ENCODE peak calls at places on chromosome 9, in six cellular contexts. One of them, this sample, is unnamed.

GRCh38 chr9:19162956-19163355 is 35.7 kb upstream of the PLIN2 start:
- DNase-seq in K562: no peak
- DNase-seq in H1: no peak
- DNase-seq in GM12891: no peak
- DNase-seq in HepG2: no peak
- DNase-seq in GM12878: no peak
- DNase-seq in this sample: no peak

GRCh38 chr9:99187311-99187710 is 34.4 kb downstream of the ALG2 start:
- DNase-seq in K562: no peak
- DNase-seq in H1: no peak
- DNase-seq in GM12891: no peak
- DNase-seq in HepG2: no peak
- DNase-seq in GM12878: no peak
- DNase-seq in this sample: no peak

GRCh38 chr9:129573977-129574376 is 46.9 kb downstream of the C9orf50 start:
- DNase-seq in K562: no peak
- DNase-seq in H1: no peak
- DNase-seq in GM12891: no peak
- DNase-seq in HepG2: no peak
- DNase-seq in GM12878: no peak
- DNase-seq in this sample: no peak

GRCh38 chr9:37292896-37293295 is 129.6 kb upstream of the GRHPR start:
- DNase-seq in K562: no peak
- DNase-seq in H1: no peak
- DNase-seq in GM12891: no peak
- DNase-seq in HepG2: no peak
- DNase-seq in GM12878: no peak
- DNase-seq in this sample: no peak

GRCh38 chr9:92707530-92707929 is 37.6 kb upstream of the IPPK start:
- DNase-seq in K562: no peak
- DNase-seq in H1: no peak
- DNase-seq in GM12891: no peak
- DNase-seq in HepG2: no peak
- DNase-seq in GM12878: no peak
- DNase-seq in this sample: no peak

GRCh38 chr9:104386425-104387069 is 117.5 kb upstream of the OR13F1 start:
- DNase-seq in K562: no peak
- DNase-seq in H1: no peak
- DNase-seq in GM12891: no peak
- DNase-seq in HepG2: peak; percentile 16
- DNase-seq in GM12878: no peak
- DNase-seq in this sample: no peak

GRCh38 chr9:133800266-133800665 is 62.1 kb upstream of the SARDH start:
- DNase-seq in K562: no peak
- DNase-seq in H1: no peak
- DNase-seq in GM12891: no peak
- DNase-seq in HepG2: no peak
- DNase-seq in GM12878: no peak
- DNase-seq in this sample: no peak

GRCh38 chr9:112360047-112360804 is 19.7 kb upstream of the HSDL2 start:
- DNase-seq in K562: no peak
- DNase-seq in H1: no peak
- DNase-seq in GM12891: no peak
- DNase-seq in HepG2: no peak
- DNase-seq in GM12878: no peak
- DNase-seq in this sample: no peak

GRCh38 chr9:88388203-88388885 is at the start of gene SPIN1:
- DNase-seq in K562: peak; percentile 90
- DNase-seq in H1: peak; percentile 92
- DNase-seq in GM12891: peak; percentile 90
- DNase-seq in HepG2: peak; percentile 35
- DNase-seq in GM12878: no peak
- DNase-seq in this sample: peak; percentile 85

GRCh38 chr9:131776473-131776872 is 36.6 kb upstream of the RAPGEF1 start:
- DNase-seq in K562: peak; percentile 76
- DNase-seq in H1: peak; percentile 91
- DNase-seq in GM12891: peak; percentile 49
- DNase-seq in HepG2: peak; percentile 32
- DNase-seq in GM12878: no peak
- DNase-seq in this sample: no peak

GRCh38 chr9:125150349-125151245 is 7.3 kb upstream of the SCAI start:
- DNase-seq in K562: no peak
- DNase-seq in H1: no peak
- DNase-seq in GM12891: no peak
- DNase-seq in HepG2: no peak
- DNase-seq in GM12878: no peak
- DNase-seq in this sample: no peak

GRCh38 chr9:132630811-132631210 is 39.0 kb downstream of the DDX31 start:
- DNase-seq in K562: no peak
- DNase-seq in H1: no peak
- DNase-seq in GM12891: no peak
- DNase-seq in HepG2: no peak
- DNase-seq in GM12878: no peak
- DNase-seq in this sample: no peak

GRCh38 chr9:18761742-18762141 is 271.3 kb downstream of the SAXO1 start:
- DNase-seq in K562: no peak
- DNase-seq in H1: no peak
- DNase-seq in GM12891: no peak
- DNase-seq in HepG2: no peak
- DNase-seq in GM12878: no peak
- DNase-seq in this sample: no peak

GRCh38 chr9:136614967-136615623 is 47.6 kb upstream of the EGFL7 start:
- DNase-seq in K562: no peak
- DNase-seq in H1: peak; percentile 71
- DNase-seq in GM12891: no peak
- DNase-seq in HepG2: no peak
- DNase-seq in GM12878: no peak
- DNase-seq in this sample: no peak

GRCh38 chr9:86941196-86941595 is 6.1 kb downstream of the GAS1 start:
- DNase-seq in K562: no peak
- DNase-seq in H1: no peak
- DNase-seq in GM12891: no peak
- DNase-seq in HepG2: no peak
- DNase-seq in GM12878: no peak
- DNase-seq in this sample: no peak

GRCh38 chr9:89175739-89176360 is 2.8 kb downstream of the SHC3 start:
- DNase-seq in K562: no peak
- DNase-seq in H1: no peak
- DNase-seq in GM12891: no peak
- DNase-seq in HepG2: no peak
- DNase-seq in GM12878: no peak
- DNase-seq in this sample: no peak

GRCh38 chr9:115234094-115234493 is 116.1 kb upstream of the TNC start:
- DNase-seq in K562: no peak
- DNase-seq in H1: no peak
- DNase-seq in GM12891: no peak
- DNase-seq in HepG2: no peak
- DNase-seq in GM12878: no peak
- DNase-seq in this sample: no peak

GRCh38 chr9:86766912-86767311 is 180.4 kb downstream of the GAS1 start:
- DNase-seq in K562: no peak
- DNase-seq in H1: no peak
- DNase-seq in GM12891: no peak
- DNase-seq in HepG2: peak; percentile 13
- DNase-seq in GM12878: no peak
- DNase-seq in this sample: no peak

GRCh38 chr9:111896942-111897830 is 572 bp downstream of the UGCG start:
- DNase-seq in K562: peak; percentile 86
- DNase-seq in H1: peak; percentile 79
- DNase-seq in GM12891: peak; percentile 19
- DNase-seq in HepG2: peak; percentile 11
- DNase-seq in GM12878: no peak
- DNase-seq in this sample: peak; percentile 48

GRCh38 chr9:126482361-126483044 is 131.2 kb upstream of the LMX1B start:
- DNase-seq in K562: peak; percentile 36
- DNase-seq in H1: peak; percentile 79
- DNase-seq in GM12891: no peak
- DNase-seq in HepG2: no peak
- DNase-seq in GM12878: no peak
- DNase-seq in this sample: no peak

GRCh38 chr9:12884736-12885395 is 110.0 kb downstream of the LURAP1L start:
- DNase-seq in K562: no peak
- DNase-seq in H1: no peak
- DNase-seq in GM12891: no peak
- DNase-seq in HepG2: peak; percentile 36
- DNase-seq in GM12878: no peak
- DNase-seq in this sample: no peak

GRCh38 chr9:133460405-133461175 is 812 bp downstream of the CACFD1 start:
- DNase-seq in K562: peak; percentile 84
- DNase-seq in H1: peak; percentile 78
- DNase-seq in GM12891: peak; percentile 60
- DNase-seq in HepG2: peak; percentile 97
- DNase-seq in GM12878: no peak
- DNase-seq in this sample: peak; percentile 72

GRCh38 chr9:6305954-6306563 is 22.1 kb upstream of the TPD52L3 start:
- DNase-seq in K562: no peak
- DNase-seq in H1: no peak
- DNase-seq in GM12891: no peak
- DNase-seq in HepG2: peak; percentile 42
- DNase-seq in GM12878: peak; percentile 23
- DNase-seq in this sample: no peak

GRCh38 chr9:114137831-114138230 is 17.5 kb upstream of the COL27A1 start:
- DNase-seq in K562: no peak
- DNase-seq in H1: no peak
- DNase-seq in GM12891: no peak
- DNase-seq in HepG2: no peak
- DNase-seq in GM12878: no peak
- DNase-seq in this sample: no peak
- TF ChIP-seq TAF1 in K562: no peak
- TF ChIP-seq TAF1 in H1: no peak
- TF ChIP-seq TAF1 in GM12891: no peak
- TF ChIP-seq TAF1 in HepG2: no peak
- TF ChIP-seq TAF1 in GM12878: no peak
- TF ChIP-seq TAF1 in this sample: no peak

DNA sequence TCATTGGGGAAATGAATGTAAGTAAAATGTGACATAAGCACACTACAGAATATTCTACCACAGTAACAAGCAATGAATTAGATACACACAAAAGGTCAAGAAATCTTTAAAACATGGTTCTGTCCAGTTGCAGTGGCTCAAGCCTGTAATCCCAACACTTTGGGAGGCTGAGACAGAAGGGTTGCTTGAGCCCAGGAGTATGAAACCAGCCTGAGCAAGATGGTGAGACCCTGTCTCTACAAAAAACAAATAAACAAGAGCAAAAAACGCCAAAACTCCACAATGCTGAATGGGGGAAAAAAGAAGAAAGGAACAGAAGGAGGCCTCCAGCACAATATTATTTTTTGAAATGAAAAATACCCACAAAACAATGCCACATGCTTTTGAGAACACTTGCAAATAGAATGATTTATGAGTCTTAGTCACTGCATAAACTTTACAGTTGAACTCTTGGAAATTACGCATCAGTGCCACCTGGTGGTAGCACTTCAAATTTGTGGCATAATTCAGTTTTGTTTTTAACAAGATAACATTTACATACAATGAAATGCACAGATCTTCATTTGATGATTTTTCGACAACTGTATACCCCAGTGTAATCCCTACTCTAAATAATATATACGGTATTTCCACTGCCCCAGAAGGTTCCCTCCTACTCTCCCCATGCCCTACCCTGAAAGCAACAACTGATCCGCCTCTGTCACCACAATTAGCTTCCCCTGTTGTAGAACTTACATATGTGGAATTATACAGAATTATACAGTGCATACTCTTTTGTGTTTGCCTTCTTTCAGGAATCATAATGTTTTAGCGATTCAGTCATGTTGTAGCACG is 14.4 kb upstream of the SPINK4 start:
- DNase-seq in K562: peak; percentile 32
- DNase-seq in H1: peak; percentile 60
- DNase-seq in GM12891: no peak
- DNase-seq in HepG2: peak; percentile 57
- DNase-seq in GM12878: peak; percentile 64
- DNase-seq in this sample: no peak
- TF ChIP-seq POLR2A in K562: no peak
- TF ChIP-seq POLR2A in H1: no peak
- TF ChIP-seq POLR2A in GM12891: no peak
- TF ChIP-seq POLR2A in HepG2: no peak
- TF ChIP-seq POLR2A in GM12878: no peak
- TF ChIP-seq POLR2A in this sample: no peak

GRCh38 chr9:113580041-113580953 is 116.8 kb downstream of the RGS3 start:
- DNase-seq in K562: no peak
- DNase-seq in H1: no peak
- DNase-seq in GM12891: no peak
- DNase-seq in HepG2: no peak
- DNase-seq in GM12878: peak; percentile 66
- DNase-seq in this sample: no peak
- TF ChIP-seq POLR2AphosphoS5 in K562: no peak
- TF ChIP-seq POLR2AphosphoS5 in H1: no peak
- TF ChIP-seq POLR2AphosphoS5 in GM12891: no peak
- TF ChIP-seq POLR2AphosphoS5 in HepG2: no peak
- TF ChIP-seq POLR2AphosphoS5 in GM12878: no peak
- TF ChIP-seq POLR2AphosphoS5 in this sample: no peak

DNA sequence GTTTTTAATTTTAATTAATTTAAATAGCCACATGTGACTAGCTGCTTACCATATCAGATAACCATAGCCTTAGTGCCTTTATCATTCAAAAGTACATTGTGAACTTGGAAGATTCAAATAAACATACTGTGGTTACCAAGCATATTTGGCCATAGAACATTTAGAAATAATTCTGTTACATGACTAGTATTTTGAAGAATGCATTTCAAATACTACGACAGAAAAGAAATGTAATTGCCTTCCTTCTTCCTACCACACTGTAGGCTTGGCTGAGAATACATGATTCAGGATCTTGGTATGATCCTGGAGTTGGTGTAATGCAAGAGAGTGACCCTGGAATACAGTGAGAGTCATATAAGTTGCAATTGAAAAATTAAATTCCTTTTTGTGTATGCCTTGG is 109.7 kb upstream of the PCA3 start:
- DNase-seq in K562: no peak
- DNase-seq in H1: no peak
- DNase-seq in GM12891: no peak
- DNase-seq in HepG2: no peak
- DNase-seq in GM12878: no peak
- DNase-seq in this sample: no peak
- TF ChIP-seq TAF1 in K562: no peak
- TF ChIP-seq TAF1 in H1: no peak
- TF ChIP-seq TAF1 in GM12891: no peak
- TF ChIP-seq TAF1 in HepG2: no peak
- TF ChIP-seq TAF1 in GM12878: no peak
- TF ChIP-seq TAF1 in this sample: no peak

GRCh38 chr9:33818167-33818831 is 1.3 kb downstream of the UBE2R2 start:
- DNase-seq in K562: no peak
- DNase-seq in H1: peak; percentile 54
- DNase-seq in GM12891: no peak
- DNase-seq in HepG2: peak; percentile 47
- DNase-seq in GM12878: no peak
- DNase-seq in this sample: peak; percentile 16
- TF ChIP-seq POLR2A in K562: no peak
- TF ChIP-seq POLR2A in H1: no peak
- TF ChIP-seq POLR2A in GM12891: peak; percentile 39
- TF ChIP-seq POLR2A in HepG2: no peak
- TF ChIP-seq POLR2A in GM12878: no peak
- TF ChIP-seq POLR2A in this sample: peak; percentile 11

GRCh38 chr9:2276296-2276695 is 261.1 kb downstream of the SMARCA2 start:
- DNase-seq in K562: no peak
- DNase-seq in H1: no peak
- DNase-seq in GM12891: no peak
- DNase-seq in HepG2: no peak
- DNase-seq in GM12878: no peak
- DNase-seq in this sample: no peak
- TF ChIP-seq POLR2AphosphoS5 in K562: no peak
- TF ChIP-seq POLR2AphosphoS5 in H1: no peak
- TF ChIP-seq POLR2AphosphoS5 in GM12891: no peak
- TF ChIP-seq POLR2AphosphoS5 in HepG2: no peak
- TF ChIP-seq POLR2AphosphoS5 in GM12878: no peak
- TF ChIP-seq POLR2AphosphoS5 in this sample: no peak